ENCODE peak calls at places on chromosome 16, in eight cellular contexts. W is CD8-positive, alpha-beta T cell; G is CD4-positive, alpha-beta T cell; R is lung; N is tibial artery; J is HCT116; Z is endodermal cell; S is Peyer's patch. F is an unnamed sample. For H3K27me3, the result is how much of the 10 kb centered on the place peaks cover.

GRCh38 chr16:73000020-73000906 is 47.7 kb downstream of the ZFHX3 start:
- DNase-seq in W (no peak), G (no peak), R (peak), N (peak), J (no peak), Z (no peak), S (no peak), F (peak)

GRCh38 chr16:11530171-11530940 is 56.4 kb downstream of the LITAF start:
- DNase-seq in W (no peak), G (no peak), R (no peak), N (no peak), J (no peak), Z (peak), S (no peak), F (no peak)

GRCh38 chr16:24270721-24271120 is 14.6 kb downstream of the CACNG3 start:
- DNase-seq in W (no peak), G (no peak), R (no peak), N (no peak), J (no peak), Z (no peak), S (no peak), F (no peak)

GRCh38 chr16:66503030-66503429 is 46.9 kb downstream of the TK2 start:
- DNase-seq in W (no peak), G (no peak), R (no peak), N (peak), J (no peak), Z (no peak), S (peak), F (no peak)

GRCh38 chr16:87692756-87693155 is 73.0 kb downstream of the KLHDC4 start:
- DNase-seq in W (no peak), G (no peak), R (no peak), N (no peak), J (no peak), Z (no peak), S (no peak), F (no peak)

GRCh38 chr16:83117810-83118209 is 491.0 kb downstream of the CDH13 start:
- DNase-seq in W (no peak), G (no peak), R (no peak), N (no peak), J (no peak), Z (no peak), S (no peak), F (no peak)

GRCh38 chr16:14353340-14353739 is 276.7 kb downstream of the PARN start:
- DNase-seq in W (no peak), G (no peak), R (no peak), N (no peak), J (no peak), Z (peak), S (no peak), F (no peak)

GRCh38 chr16:75593825-75594820 is 27.9 kb downstream of the GABARAPL2 start:
- DNase-seq in W (no peak), G (no peak), R (no peak), N (no peak), J (no peak), Z (peak), S (no peak), F (no peak)

GRCh38 chr16:84143784-84144199 is 1.2 kb downstream of the HSDL1 start:
- DNase-seq in W (no peak), G (no peak), R (no peak), N (no peak), J (no peak), Z (peak), S (no peak), F (no peak)

GRCh38 chr16:67967956-67968439 is 439 bp downstream of the SLC12A4 start:
- DNase-seq in W (no peak), G (no peak), R (no peak), N (no peak), J (no peak), Z (peak), S (no peak), F (peak)

GRCh38 chr16:85616608-85617311 is 3.6 kb downstream of the GSE1 start:
- DNase-seq in W (no peak), G (no peak), R (peak), N (peak), J (no peak), Z (no peak), S (peak), F (peak)

GRCh38 chr16:17379121-17379571 is 91.6 kb downstream of the XYLT1 start:
- DNase-seq in W (no peak), G (no peak), R (no peak), N (no peak), J (no peak), Z (no peak), S (peak), F (peak)

GRCh38 chr16:87435399-87436224 is 43.5 kb downstream of the MAP1LC3B start:
- DNase-seq in W (no peak), G (no peak), R (no peak), N (peak), J (no peak), Z (no peak), S (no peak), F (peak)

GRCh38 chr16:89036776-89037175 is 56.9 kb upstream of the ACSF3 start:
- DNase-seq in W (peak), G (no peak), R (no peak), N (no peak), J (no peak), Z (no peak), S (no peak), F (peak)
- H3K27me3 ChIP-seq in W (under half), G (under half), R (under half), N (under half), J (under half), Z (under half), S (under half), F (half or more)

GRCh38 chr16:71648921-71649320 is 22.9 kb downstream of the MARVELD3 start:
- DNase-seq in W (no peak), G (no peak), R (no peak), N (no peak), J (no peak), Z (peak), S (no peak), F (no peak)
- TF ChIP-seq CTCF in W (no peak), G (no peak), R (no peak), N (no peak), J (peak), Z (peak), S (peak), F (no peak)

DNA sequence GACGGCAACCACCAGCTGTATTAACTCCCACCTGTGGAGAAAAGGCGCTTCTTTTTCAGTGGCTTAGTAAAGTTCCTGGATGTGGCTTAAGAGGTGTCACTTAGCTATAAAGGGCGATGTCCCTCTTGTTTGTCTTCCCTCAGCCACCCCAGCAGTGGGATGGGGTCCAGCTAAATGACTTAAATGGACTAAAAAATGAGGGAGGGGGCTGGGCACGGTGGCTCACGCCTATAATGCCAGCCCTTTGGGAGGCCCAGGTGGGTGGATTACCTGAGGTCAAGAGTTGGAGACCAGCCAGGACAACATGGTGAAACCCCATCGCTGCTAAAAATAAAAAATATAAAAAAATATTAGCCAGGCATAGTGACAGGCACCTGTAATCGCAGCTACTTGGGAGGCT is 667.5 kb upstream of the RBFOX1 start:
- DNase-seq in W (no peak), G (no peak), R (no peak), N (no peak), J (no peak), Z (no peak), S (no peak), F (no peak)
- H3K27ac ChIP-seq in W (no peak), G (no peak), R (no peak), N (no peak), J (no peak), Z (no peak), S (no peak), F (no peak)

GRCh38 chr16:21227886-21228285 is 5.6 kb upstream of the ANKS4B start:
- DNase-seq in W (no peak), G (no peak), R (no peak), N (no peak), J (no peak), Z (no peak), S (no peak), F (no peak)
- H3K27me3 ChIP-seq in W (under half), G (under half), R (under half), N (under half), J (under half), Z (under half), S (under half), F (under half)

DNA sequence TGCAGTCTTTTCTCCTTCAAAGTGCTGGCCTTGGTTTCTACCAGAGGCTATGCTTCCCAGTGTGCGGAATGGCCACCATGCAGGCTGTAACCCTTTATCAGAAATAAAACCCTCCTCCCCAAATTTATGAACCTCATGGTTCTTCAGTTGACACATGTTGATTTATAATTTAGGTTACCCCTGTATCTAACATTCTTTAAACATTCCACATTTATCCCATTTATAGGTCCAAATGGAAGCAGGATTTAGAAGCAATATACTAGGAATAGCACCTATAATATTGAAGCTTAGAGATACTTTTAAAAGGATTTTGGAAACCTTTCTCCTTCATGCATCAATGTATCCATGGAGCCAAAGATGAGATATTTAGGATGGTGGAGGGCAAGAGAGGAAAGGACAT is 438.8 kb upstream of the C16orf82 start:
- DNase-seq in W (no peak), G (no peak), R (no peak), N (no peak), J (no peak), Z (no peak), S (no peak), F (no peak)
- TF ChIP-seq CTCF in W (no peak), G (no peak), R (no peak), N (no peak), J (no peak), Z (no peak), S (no peak), F (no peak)

GRCh38 chr16:81239722-81240121 is 1.2 kb downstream of the BCO1 start:
- DNase-seq in W (no peak), G (no peak), R (no peak), N (no peak), J (no peak), Z (no peak), S (no peak), F (no peak)

GRCh38 chr16:81237942-81238295 is 570 bp upstream of the BCO1 start:
- DNase-seq in W (no peak), G (no peak), R (no peak), N (no peak), J (no peak), Z (no peak), S (no peak), F (no peak)

GRCh38 chr16:81238296-81239011 is at the start of gene BCO1:
- DNase-seq in W (no peak), G (no peak), R (peak), N (no peak), J (no peak), Z (peak), S (peak), F (no peak)

GRCh38 chr16:81241706-81242105 is 3.2 kb downstream of the BCO1 start:
- DNase-seq in W (no peak), G (no peak), R (no peak), N (no peak), J (no peak), Z (no peak), S (no peak), F (no peak)

GRCh38 chr16:81237282-81237681 is 1.2 kb upstream of the BCO1 start:
- DNase-seq in W (no peak), G (no peak), R (no peak), N (no peak), J (no peak), Z (no peak), S (peak), F (peak)
- H3K27ac ChIP-seq in W (no peak), G (no peak), R (no peak), N (no peak), J (no peak), Z (no peak), S (no peak), F (peak)

GRCh38 chr16:56193951-56194726 is 2.9 kb downstream of the GNAO1 start:
- DNase-seq in W (peak), G (peak), R (peak), N (peak), J (no peak), Z (peak), S (peak), F (peak)

GRCh38 chr16:56195151-56195550 is 3.9 kb downstream of the GNAO1 start:
- DNase-seq in W (no peak), G (no peak), R (no peak), N (no peak), J (no peak), Z (no peak), S (no peak), F (no peak)

GRCh38 chr16:56191807-56192643 is 736 bp downstream of the GNAO1 start:
- DNase-seq in W (peak), G (no peak), R (no peak), N (no peak), J (no peak), Z (peak), S (no peak), F (no peak)

GRCh38 chr16:56192644-56192960 is 1.3 kb downstream of the GNAO1 start:
- DNase-seq in W (no peak), G (no peak), R (no peak), N (no peak), J (no peak), Z (no peak), S (no peak), F (no peak)

GRCh38 chr16:56192971-56193936 is 2.0 kb downstream of the GNAO1 start:
- DNase-seq in W (no peak), G (no peak), R (no peak), N (no peak), J (no peak), Z (peak), S (no peak), F (no peak)
- H3K27me3 ChIP-seq in W (under half), G (under half), R (under half), N (under half), J (under half), Z (under half), S (under half), F (under half)

GRCh38 chr16:69494993-69495392 is 70.6 kb downstream of the CYB5B start:
- DNase-seq in W (no peak), G (no peak), R (peak), N (no peak), J (peak), Z (peak), S (no peak), F (no peak)
- TF ChIP-seq CTCF in W (no peak), G (no peak), R (no peak), N (no peak), J (peak), Z (peak), S (peak), F (no peak)

GRCh38 chr16:15879255-15879804 is 9.1 kb downstream of the CEP20 start:
- DNase-seq in W (no peak), G (no peak), R (no peak), N (no peak), J (no peak), Z (no peak), S (no peak), F (no peak)
- H3K27ac ChIP-seq in W (no peak), G (no peak), R (no peak), N (peak), J (peak), Z (no peak), S (no peak), F (peak)

DNA sequence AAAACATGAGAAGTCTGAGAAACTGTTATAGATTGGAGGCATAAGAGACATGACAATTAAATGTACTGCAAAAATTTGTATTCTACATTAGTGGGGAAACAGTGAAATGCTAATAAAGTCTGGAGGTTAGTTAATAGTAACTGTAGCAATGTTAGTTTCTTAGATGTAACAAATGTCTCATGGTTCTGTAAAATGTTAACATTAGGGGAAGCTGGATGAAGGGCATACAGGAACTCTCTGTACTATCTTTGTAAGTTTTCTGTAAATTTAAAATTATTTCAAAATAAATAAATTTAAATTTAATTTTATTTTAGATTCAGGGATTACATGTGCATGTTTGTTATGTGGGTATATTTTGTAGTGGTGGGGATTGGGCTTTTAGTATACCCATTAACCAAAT is 70.0 kb upstream of the IRX6 start:
- DNase-seq in W (no peak), G (no peak), R (no peak), N (no peak), J (no peak), Z (no peak), S (no peak), F (no peak)
- H3K27me3 ChIP-seq in W (under half), G (under half), R (under half), N (under half), J (under half), Z (under half), S (under half), F (under half)

F was measured in heart right ventricle.